ENCODE peak calls at places on chromosomes 13 and 19, in nine cellular contexts. One of them, this sample, is unnamed. For H3K36me3, the result is how much of the 10 kb centered on the place peaks cover.

GRCh38 chr19:38425810-38426466 is at the start of gene RASGRP4:
- DNase-seq in stomach: no peak
- DNase-seq in HepG2: no peak
- DNase-seq in suprapubic skin: no peak
- DNase-seq in ovary: no peak
- DNase-seq in GM12878: no peak
- DNase-seq in sigmoid colon: no peak
- DNase-seq in transverse colon: peak
- DNase-seq in tibial nerve: no peak
- DNase-seq in this sample: no peak

GRCh38 chr13:41751277-41751676 is 209.6 kb downstream of the VWA8 start:
- DNase-seq in ovary: peak
- DNase-seq in tibial nerve: no peak
- DNase-seq in sigmoid colon: no peak
- DNase-seq in suprapubic skin: no peak
- DNase-seq in HepG2: no peak
- DNase-seq in transverse colon: no peak
- DNase-seq in GM12878: no peak
- DNase-seq in stomach: no peak
- DNase-seq in this sample: no peak

GRCh38 chr13:105464249-105464648 is 1071.2 kb downstream of the EFNB2 start:
- DNase-seq in transverse colon: no peak
- DNase-seq in HepG2: no peak
- DNase-seq in GM12878: no peak
- DNase-seq in tibial nerve: no peak
- DNase-seq in stomach: no peak
- DNase-seq in sigmoid colon: no peak
- DNase-seq in ovary: no peak
- DNase-seq in suprapubic skin: no peak
- DNase-seq in this sample: no peak

GRCh38 chr13:20340136-20340758 is 108.1 kb upstream of the GJB6 start:
- DNase-seq in ovary: no peak
- DNase-seq in GM12878: no peak
- DNase-seq in sigmoid colon: no peak
- DNase-seq in HepG2: no peak
- DNase-seq in suprapubic skin: no peak
- DNase-seq in stomach: no peak
- DNase-seq in tibial nerve: no peak
- DNase-seq in transverse colon: no peak
- DNase-seq in this sample: no peak

GRCh38 chr19:18457478-18458331 is 19.8 kb upstream of the ISYNA1 start:
- DNase-seq in ovary: no peak
- DNase-seq in suprapubic skin: no peak
- DNase-seq in sigmoid colon: peak
- DNase-seq in GM12878: no peak
- DNase-seq in transverse colon: no peak
- DNase-seq in stomach: no peak
- DNase-seq in tibial nerve: no peak
- DNase-seq in HepG2: no peak
- DNase-seq in this sample: no peak

GRCh38 chr13:44148159-44148929 is 225.3 kb upstream of the SERP2 start:
- DNase-seq in sigmoid colon: no peak
- DNase-seq in HepG2: no peak
- DNase-seq in ovary: no peak
- DNase-seq in transverse colon: no peak
- DNase-seq in GM12878: no peak
- DNase-seq in suprapubic skin: no peak
- DNase-seq in stomach: no peak
- DNase-seq in tibial nerve: no peak
- DNase-seq in this sample: no peak

GRCh38 chr19:18700501-18701249 is 17.2 kb downstream of the CRTC1 start:
- DNase-seq in GM12878: peak
- DNase-seq in ovary: peak
- DNase-seq in HepG2: no peak
- DNase-seq in sigmoid colon: peak
- DNase-seq in suprapubic skin: peak
- DNase-seq in stomach: peak
- DNase-seq in tibial nerve: peak
- DNase-seq in transverse colon: peak
- DNase-seq in this sample: peak

GRCh38 chr19:5498817-5499535 is 43.8 kb downstream of the ZNRF4 start:
- DNase-seq in HepG2: no peak
- DNase-seq in tibial nerve: no peak
- DNase-seq in sigmoid colon: no peak
- DNase-seq in ovary: no peak
- DNase-seq in GM12878: no peak
- DNase-seq in suprapubic skin: no peak
- DNase-seq in stomach: no peak
- DNase-seq in transverse colon: no peak
- DNase-seq in this sample: no peak

GRCh38 chr13:114229486-114229885 is 5.2 kb upstream of the CDC16 start:
- DNase-seq in suprapubic skin: no peak
- DNase-seq in ovary: no peak
- DNase-seq in sigmoid colon: no peak
- DNase-seq in stomach: no peak
- DNase-seq in transverse colon: no peak
- DNase-seq in HepG2: no peak
- DNase-seq in tibial nerve: no peak
- DNase-seq in GM12878: no peak
- DNase-seq in this sample: no peak

GRCh38 chr19:44757057-44757734 is 8.7 kb downstream of the BCL3 start:
- DNase-seq in ovary: peak
- DNase-seq in suprapubic skin: no peak
- DNase-seq in stomach: peak
- DNase-seq in tibial nerve: peak
- DNase-seq in GM12878: no peak
- DNase-seq in HepG2: no peak
- DNase-seq in transverse colon: peak
- DNase-seq in sigmoid colon: peak
- DNase-seq in this sample: no peak

GRCh38 chr19:33387351-33388230 is 14.1 kb downstream of the CEBPG start:
- DNase-seq in sigmoid colon: no peak
- DNase-seq in HepG2: no peak
- DNase-seq in transverse colon: no peak
- DNase-seq in suprapubic skin: peak
- DNase-seq in stomach: no peak
- DNase-seq in tibial nerve: no peak
- DNase-seq in ovary: no peak
- DNase-seq in GM12878: no peak
- DNase-seq in this sample: no peak

GRCh38 chr19:33390120-33390907 is 16.8 kb downstream of the CEBPG start:
- DNase-seq in transverse colon: peak
- DNase-seq in tibial nerve: peak
- DNase-seq in suprapubic skin: peak
- DNase-seq in GM12878: no peak
- DNase-seq in ovary: peak
- DNase-seq in sigmoid colon: peak
- DNase-seq in HepG2: no peak
- DNase-seq in stomach: no peak
- DNase-seq in this sample: no peak

GRCh38 chr19:33388231-33388816 is 14.8 kb downstream of the CEBPG start:
- DNase-seq in transverse colon: no peak
- DNase-seq in tibial nerve: no peak
- DNase-seq in stomach: no peak
- DNase-seq in ovary: no peak
- DNase-seq in HepG2: no peak
- DNase-seq in sigmoid colon: peak
- DNase-seq in GM12878: no peak
- DNase-seq in suprapubic skin: peak
- DNase-seq in this sample: no peak

GRCh38 chr19:33389574-33390119 is 16.1 kb downstream of the CEBPG start:
- DNase-seq in ovary: peak
- DNase-seq in suprapubic skin: peak
- DNase-seq in transverse colon: no peak
- DNase-seq in sigmoid colon: peak
- DNase-seq in GM12878: no peak
- DNase-seq in stomach: no peak
- DNase-seq in HepG2: no peak
- DNase-seq in tibial nerve: no peak
- DNase-seq in this sample: no peak

GRCh38 chr19:33388817-33389573 is 15.5 kb downstream of the CEBPG start:
- DNase-seq in HepG2: no peak
- DNase-seq in GM12878: no peak
- DNase-seq in transverse colon: no peak
- DNase-seq in stomach: no peak
- DNase-seq in sigmoid colon: peak
- DNase-seq in tibial nerve: no peak
- DNase-seq in ovary: no peak
- DNase-seq in suprapubic skin: peak
- DNase-seq in this sample: no peak
- TF ChIP-seq EP300 in HepG2: no peak
- TF ChIP-seq EP300 in GM12878: no peak
- TF ChIP-seq EP300 in transverse colon: no peak
- TF ChIP-seq EP300 in stomach: no peak
- TF ChIP-seq EP300 in sigmoid colon: no peak
- TF ChIP-seq EP300 in tibial nerve: no peak
- TF ChIP-seq EP300 in ovary: no peak
- TF ChIP-seq EP300 in suprapubic skin: no peak
- TF ChIP-seq EP300 in this sample: no peak

DNA sequence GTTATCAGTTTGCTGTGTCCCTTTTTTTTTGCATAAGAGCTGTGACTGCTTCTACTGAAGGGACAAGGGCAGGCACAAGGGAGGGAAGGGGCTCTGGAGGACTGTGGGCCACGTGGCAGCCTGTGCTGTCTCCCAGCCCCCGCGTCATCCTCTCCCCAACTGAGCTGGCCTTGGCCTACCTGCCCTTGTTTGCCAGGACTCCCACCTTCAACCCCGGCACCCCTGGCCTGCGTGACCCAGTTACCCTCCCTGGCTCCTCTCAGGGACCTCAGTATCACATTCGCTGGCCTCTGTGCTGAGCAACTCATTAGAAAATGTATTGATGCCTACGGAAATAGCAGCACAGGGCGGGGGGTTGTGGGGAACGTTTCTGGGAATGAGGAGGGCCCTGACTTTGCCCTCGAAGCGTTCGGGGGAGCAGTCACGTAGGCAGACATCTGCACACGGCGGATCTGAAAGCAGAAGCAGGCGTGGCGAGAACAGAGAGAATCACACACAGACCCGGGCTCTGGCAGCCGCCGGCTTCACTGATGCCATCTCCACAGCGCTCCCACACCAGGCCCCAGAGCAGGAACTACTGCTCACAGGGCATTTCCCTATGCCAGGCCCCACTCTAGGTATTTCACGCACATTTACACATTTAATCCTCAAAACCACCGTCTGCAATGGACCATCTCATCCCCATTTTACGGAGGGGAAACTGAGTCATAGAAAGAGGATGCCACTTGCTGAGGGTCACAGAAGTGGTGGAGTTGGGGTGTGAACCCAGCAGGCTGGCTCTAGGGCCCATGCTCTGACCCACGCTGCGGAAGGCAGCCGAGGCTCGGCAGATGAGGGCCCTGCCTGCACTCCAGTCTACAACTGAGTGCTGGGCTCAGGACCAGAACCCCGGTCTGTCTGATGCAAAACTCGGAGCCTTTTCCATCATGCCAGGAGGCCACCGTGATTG is 5.7 kb upstream of the ATF5 start:
- DNase-seq in suprapubic skin: no peak
- DNase-seq in HepG2: no peak
- DNase-seq in sigmoid colon: no peak
- DNase-seq in tibial nerve: no peak
- DNase-seq in transverse colon: peak
- DNase-seq in GM12878: peak
- DNase-seq in stomach: no peak
- DNase-seq in ovary: no peak
- DNase-seq in this sample: no peak
- H3K4me3 ChIP-seq in suprapubic skin: no peak
- H3K4me3 ChIP-seq in HepG2: no peak
- H3K4me3 ChIP-seq in sigmoid colon: no peak
- H3K4me3 ChIP-seq in tibial nerve: no peak
- H3K4me3 ChIP-seq in transverse colon: no peak
- H3K4me3 ChIP-seq in GM12878: peak
- H3K4me3 ChIP-seq in stomach: no peak
- H3K4me3 ChIP-seq in ovary: no peak
- H3K4me3 ChIP-seq in this sample: no peak

DNA sequence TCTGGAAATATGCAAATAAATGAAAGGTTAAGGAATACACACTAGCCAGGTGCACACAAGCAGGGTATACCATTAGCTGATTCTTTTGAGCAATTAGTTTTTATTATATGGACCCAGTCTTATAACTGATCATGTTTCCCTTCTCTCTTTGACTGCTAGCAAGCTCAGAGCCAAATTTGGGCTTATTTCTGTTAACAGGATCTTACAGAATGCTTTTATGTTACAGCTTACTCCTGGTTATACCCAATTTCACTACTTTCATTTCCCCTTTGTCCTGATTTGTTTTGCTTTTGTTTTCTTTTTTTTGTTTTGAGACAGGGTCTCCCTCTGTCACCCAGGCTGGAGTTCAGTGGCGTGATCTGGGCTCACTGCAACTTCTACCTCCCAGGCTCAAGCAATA is 12.9 kb upstream of the TPT1 start:
- DNase-seq in ovary: no peak
- DNase-seq in GM12878: no peak
- DNase-seq in tibial nerve: no peak
- DNase-seq in suprapubic skin: no peak
- DNase-seq in sigmoid colon: no peak
- DNase-seq in HepG2: no peak
- DNase-seq in transverse colon: no peak
- DNase-seq in stomach: no peak
- DNase-seq in this sample: no peak
- H3K36me3 ChIP-seq in ovary: under half
- H3K36me3 ChIP-seq in GM12878: under half
- H3K36me3 ChIP-seq in tibial nerve: under half
- H3K36me3 ChIP-seq in suprapubic skin: half or more
- H3K36me3 ChIP-seq in sigmoid colon: under half
- H3K36me3 ChIP-seq in HepG2: under half
- H3K36me3 ChIP-seq in transverse colon: under half
- H3K36me3 ChIP-seq in stomach: under half
- H3K36me3 ChIP-seq in this sample: half or more

GRCh38 chr19:47618771-47619170 is 9.8 kb downstream of the BICRA start:
- DNase-seq in transverse colon: peak
- DNase-seq in ovary: peak
- DNase-seq in HepG2: no peak
- DNase-seq in sigmoid colon: peak
- DNase-seq in stomach: no peak
- DNase-seq in suprapubic skin: no peak
- DNase-seq in GM12878: no peak
- DNase-seq in tibial nerve: no peak
- DNase-seq in this sample: no peak
- TF ChIP-seq EP300 in transverse colon: no peak
- TF ChIP-seq EP300 in ovary: no peak
- TF ChIP-seq EP300 in HepG2: no peak
- TF ChIP-seq EP300 in sigmoid colon: no peak
- TF ChIP-seq EP300 in stomach: no peak
- TF ChIP-seq EP300 in suprapubic skin: no peak
- TF ChIP-seq EP300 in GM12878: no peak
- TF ChIP-seq EP300 in tibial nerve: no peak
- TF ChIP-seq EP300 in this sample: no peak

This sample was measured in esophagus muscularis mucosa.